ENCODE peak calls at places on chromosomes 11 and 22, in six cellular contexts. H, Z, K, Q, M and N are unnamed samples.
A peak's percentile ranks its signal among the peaks of the same experiment; 100 is the strongest.

GRCh38 chr22:43230571-43230970 is 43.6 kb upstream of the TTLL12 start:
- DNase-seq in H (no peak), Z (no peak), K (no peak), Q (no peak), M (no peak), N (no peak)

GRCh38 chr11:20661445-20661844 is 7.9 kb upstream of the NELL1 start:
- DNase-seq in H (no peak), Z (no peak), K (no peak), Q (no peak), M (no peak), N (no peak)

GRCh38 chr11:95849087-95849825 is 59.0 kb downstream of the CEP57 start:
- DNase-seq in H (peak; percentile 18), Z (peak; percentile 49), K (peak; percentile 40), Q (peak; percentile 77), M (peak; percentile 49), N (no peak)

GRCh38 chr22:42577623-42578240 is 24.0 kb downstream of the SERHL2 start:
- DNase-seq in H (no peak), Z (no peak), K (no peak), Q (no peak), M (no peak), N (no peak)

GRCh38 chr11:91625495-91625894 is 599.1 kb upstream of the FAT3 start:
- DNase-seq in H (no peak), Z (no peak), K (no peak), Q (no peak), M (no peak), N (no peak)

GRCh38 chr11:1812801-1813200 is 22.0 kb upstream of the SYT8 start:
- DNase-seq in H (no peak), Z (no peak), K (no peak), Q (no peak), M (no peak), N (no peak)

GRCh38 chr22:25692965-25693565 is 48.9 kb upstream of the MYO18B start:
- DNase-seq in H (no peak), Z (no peak), K (no peak), Q (no peak), M (no peak), N (no peak)

GRCh38 chr11:131483453-131483852 is 113.0 kb downstream of the NTM start:
- DNase-seq in H (no peak), Z (no peak), K (no peak), Q (no peak), M (no peak), N (no peak)

GRCh38 chr11:64784813-64785581 is 6.7 kb upstream of the SF1 start:
- DNase-seq in H (no peak), Z (no peak), K (no peak), Q (no peak), M (no peak), N (no peak)

GRCh38 chr22:46480396-46480795 is 57.0 kb downstream of the CELSR1 start:
- DNase-seq in H (no peak), Z (no peak), K (no peak), Q (no peak), M (no peak), N (no peak)

GRCh38 chr11:68351450-68352275 is 39.3 kb downstream of the LRP5 start:
- DNase-seq in H (no peak), Z (no peak), K (no peak), Q (no peak), M (no peak), N (no peak)

GRCh38 chr11:118200901-118201680 is 23.7 kb downstream of the JAML start:
- DNase-seq in H (no peak), Z (no peak), K (no peak), Q (no peak), M (no peak), N (no peak)

GRCh38 chr11:27611390-27611789 is 88.9 kb downstream of the BDNF start:
- DNase-seq in H (no peak), Z (no peak), K (no peak), Q (no peak), M (no peak), N (no peak)

GRCh38 chr11:132125855-132126841 is 755.7 kb downstream of the NTM start:
- DNase-seq in H (peak; percentile 84), Z (peak; percentile 78), K (no peak), Q (peak; percentile 75), M (no peak), N (no peak)

GRCh38 chr11:3712274-3712673 is 41.1 kb upstream of the CHRNA10 start:
- DNase-seq in H (no peak), Z (no peak), K (no peak), Q (no peak), M (no peak), N (no peak)

GRCh38 chr11:113979427-113979826 is 4.5 kb downstream of the HTR3A start:
- DNase-seq in H (no peak), Z (no peak), K (no peak), Q (no peak), M (no peak), N (no peak)

GRCh38 chr22:45742866-45743450 is 71.3 kb downstream of the ATXN10 start:
- DNase-seq in H (no peak), Z (peak; percentile 19), K (no peak), Q (no peak), M (no peak), N (no peak)

GRCh38 chr11:88146106-88146505 is 29.1 kb downstream of the RAB38 start:
- DNase-seq in H (no peak), Z (no peak), K (no peak), Q (no peak), M (no peak), N (no peak)

GRCh38 chr11:7531011-7531410 is 17.2 kb downstream of the PPFIBP2 start:
- DNase-seq in H (no peak), Z (no peak), K (no peak), Q (no peak), M (no peak), N (no peak)

GRCh38 chr11:130051077-130051476 is 18.6 kb upstream of the APLP2 start:
- DNase-seq in H (no peak), Z (no peak), K (no peak), Q (no peak), M (no peak), N (no peak)

GRCh38 chr11:10397226-10397987 is 57.7 kb upstream of the AMPD3 start:
- DNase-seq in H (no peak), Z (no peak), K (no peak), Q (peak; percentile 27), M (no peak), N (no peak)

GRCh38 chr11:6567371-6567745 is 36.1 kb downstream of the RRP8 start:
- DNase-seq in H (no peak), Z (no peak), K (no peak), Q (no peak), M (no peak), N (no peak)

GRCh38 chr11:11243790-11244469 is 109.1 kb downstream of the CSNK2A3 start:
- DNase-seq in H (peak; percentile 10), Z (peak; percentile 70), K (no peak), Q (peak; percentile 85), M (no peak), N (no peak)

GRCh38 chr22:26713823-26714449 is 56.5 kb downstream of the MIAT start:
- DNase-seq in H (no peak), Z (no peak), K (no peak), Q (no peak), M (no peak), N (no peak)

GRCh38 chr11:67032830-67033555 is 10.1 kb downstream of the SYT12 start:
- DNase-seq in H (no peak), Z (no peak), K (no peak), Q (peak; percentile 30), M (no peak), N (no peak)

GRCh38 chr11:42524534-42525227 is 787.1 kb upstream of the API5 start:
- DNase-seq in H (peak; percentile 48), Z (peak; percentile 48), K (no peak), Q (peak; percentile 93), M (peak; percentile 42), N (peak; percentile 1)

GRCh38 chr22:25407859-25408229 is 156.6 kb upstream of the GRK3 start:
- DNase-seq in H (peak; percentile 78), Z (peak; percentile 56), K (no peak), Q (no peak), M (no peak), N (no peak)

GRCh38 chr22:46055851-46056168 is 78.8 kb upstream of the WNT7B start:
- DNase-seq in H (no peak), Z (no peak), K (no peak), Q (no peak), M (no peak), N (no peak)

GRCh38 chr11:8219257-8220021 is 44.2 kb downstream of the LMO1 start:
- DNase-seq in H (peak; percentile 39), Z (peak; percentile 41), K (no peak), Q (peak; percentile 91), M (peak; percentile 58), N (no peak)

GRCh38 chr22:44351685-44352377 is 39.1 kb upstream of the SHISAL1 start:
- DNase-seq in H (peak; percentile 28), Z (peak; percentile 23), K (no peak), Q (peak; percentile 87), M (no peak), N (peak; percentile 92)

GRCh38 chr11:60970369-60970774 is 1.1 kb upstream of the CD6 start:
- DNase-seq in H (peak; percentile 15), Z (peak; percentile 26), K (no peak), Q (peak; percentile 85), M (peak; percentile 67), N (no peak)